ENCODE peak calls at places on chromosome 2, in ten cellular contexts. N is breast epithelium, L is adrenal gland, U is MM.1S, C is fibroblast of lung, O is IMR-90, X is spleen, Q is right lobe of liver, B is heart right ventricle, M is testis. A is an unnamed sample. For H3K4me1, the result is how much of the 10 kb centered on the place peaks cover.

GRCh38 chr2:3557588-3558204 is 437 bp downstream of the RNASEH1 start:
- DNase-seq in U (peak), M (no peak), Q (no peak), L (no peak), O (no peak), X (no peak), C (no peak), N (no peak), B (no peak), A (no peak)

GRCh38 chr2:8853406-8853805 is 16.0 kb upstream of the KIDINS220 start:
- DNase-seq in M (no peak), L (no peak), Q (no peak), N (no peak), C (no peak), B (no peak), O (no peak), X (no peak), U (no peak), A (no peak)

GRCh38 chr2:219362524-219363164 is 25.1 kb downstream of the DNPEP start:
- DNase-seq in B (peak), M (peak), X (no peak), N (no peak), O (peak), L (no peak), Q (no peak), C (peak), U (peak), A (no peak)

GRCh38 chr2:12717988-12718661 is 1.4 kb downstream of the TRIB2 start:
- DNase-seq in Q (peak), O (peak), L (no peak), N (no peak), C (peak), U (peak), M (peak), B (no peak), X (peak), A (peak)

GRCh38 chr2:160360089-160360757 is 133.4 kb downstream of the RBMS1 start:
- DNase-seq in B (no peak), O (no peak), N (no peak), M (no peak), L (no peak), C (no peak), X (no peak), Q (no peak), U (no peak), A (no peak)

GRCh38 chr2:174180165-174180724 is 68.1 kb downstream of the OLA1 start:
- DNase-seq in X (no peak), B (no peak), C (no peak), Q (no peak), O (no peak), U (no peak), M (no peak), N (no peak), L (no peak), A (no peak)

GRCh38 chr2:17475285-17475684 is 43.0 kb downstream of the RAD51AP2 start:
- DNase-seq in L (no peak), U (no peak), M (no peak), X (no peak), N (no peak), Q (no peak), B (no peak), C (peak), O (no peak), A (no peak)

GRCh38 chr2:205216580-205216979 is 465.7 kb upstream of the NRP2 start:
- DNase-seq in C (peak), Q (no peak), N (no peak), L (no peak), U (no peak), M (no peak), X (no peak), O (no peak), B (no peak), A (no peak)

GRCh38 chr2:172021955-172022354 is 22.2 kb downstream of the METAP1D start:
- DNase-seq in C (peak), B (peak), O (peak), Q (no peak), L (no peak), M (no peak), U (no peak), N (no peak), X (no peak), A (no peak)

GRCh38 chr2:9627310-9627709 is 3.5 kb downstream of the YWHAQ start:
- DNase-seq in Q (no peak), L (no peak), N (no peak), M (no peak), C (peak), U (no peak), B (no peak), X (no peak), O (peak), A (no peak)

GRCh38 chr2:236612737-236613136 is 43.1 kb downstream of the ACKR3 start:
- DNase-seq in Q (no peak), C (no peak), M (no peak), U (no peak), N (no peak), B (no peak), L (no peak), X (peak), O (no peak), A (no peak)

GRCh38 chr2:43218550-43219382 is 7.6 kb downstream of the ZFP36L2 start:
- DNase-seq in O (peak), X (peak), Q (peak), B (peak), C (peak), U (peak), L (peak), M (peak), N (no peak), A (peak)

GRCh38 chr2:229206548-229206947 is 64.5 kb downstream of the PID1 start:
- DNase-seq in N (no peak), B (no peak), M (no peak), O (no peak), Q (peak), L (no peak), U (no peak), X (no peak), C (no peak), A (no peak)

GRCh38 chr2:36379710-36380448 is 24.3 kb downstream of the CRIM1 start:
- DNase-seq in U (no peak), C (peak), B (no peak), O (peak), M (no peak), L (no peak), X (no peak), N (no peak), Q (no peak), A (no peak)

GRCh38 chr2:36382472-36382871 is 26.9 kb downstream of the CRIM1 start:
- DNase-seq in M (no peak), Q (no peak), O (no peak), N (no peak), X (no peak), B (no peak), U (no peak), L (no peak), C (no peak), A (no peak)

GRCh38 chr2:36385603-36386002 is 30.0 kb downstream of the CRIM1 start:
- DNase-seq in X (no peak), Q (no peak), U (no peak), O (no peak), L (no peak), B (no peak), M (no peak), N (no peak), C (no peak), A (no peak)

GRCh38 chr2:36380624-36381481 is 25.3 kb downstream of the CRIM1 start:
- DNase-seq in C (no peak), B (no peak), M (peak), N (no peak), Q (peak), X (peak), L (peak), U (no peak), O (no peak), A (no peak)

DNA sequence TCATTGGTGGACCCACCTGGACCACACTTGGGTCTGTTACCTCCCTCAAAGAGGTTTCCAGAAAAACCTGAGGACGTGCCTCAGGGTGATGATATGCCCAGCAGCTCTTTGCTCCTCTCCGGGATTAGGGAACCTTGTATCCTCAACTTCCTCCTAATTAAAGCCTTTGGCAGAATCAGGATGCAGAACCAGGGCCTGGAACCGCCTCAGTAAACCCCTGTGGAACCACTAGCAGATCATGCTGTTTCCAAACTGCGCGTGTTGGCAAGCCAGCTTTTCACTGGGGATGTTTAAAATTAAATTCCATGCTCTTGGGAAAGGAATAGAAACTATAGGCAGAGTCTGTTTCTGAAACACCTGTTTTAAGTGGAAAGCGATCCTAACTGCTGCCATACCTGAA is 26.4 kb downstream of the CRIM1 start:
- DNase-seq in X (no peak), L (no peak), N (no peak), B (no peak), C (no peak), U (no peak), Q (no peak), O (no peak), M (no peak), A (no peak)
- H3K4me1 ChIP-seq in X (under half), L (under half), N (under half), B (under half), C (under half), U (under half), Q (under half), O (under half), M (under half), A (under half)

GRCh38 chr2:69954069-69954468 is 7.4 kb downstream of the ASPRV1 start:
- DNase-seq in U (no peak), X (no peak), O (no peak), N (no peak), L (no peak), C (no peak), M (no peak), Q (no peak), B (no peak), A (no peak)
- H3K4me1 ChIP-seq in U (under half), X (under half), O (under half), N (under half), L (under half), C (under half), M (under half), Q (under half), B (under half), A (under half)

GRCh38 chr2:149579972-149580882 is 7.3 kb downstream of the MMADHC start:
- DNase-seq in N (no peak), L (no peak), C (peak), X (no peak), O (peak), M (no peak), U (no peak), Q (no peak), B (no peak), A (no peak)

GRCh38 chr2:149575277-149575676 is 12.3 kb downstream of the MMADHC start:
- DNase-seq in C (no peak), N (no peak), X (no peak), M (no peak), Q (no peak), L (no peak), U (no peak), O (no peak), B (no peak), A (no peak)

GRCh38 chr2:149573760-149574159 is 13.8 kb downstream of the MMADHC start:
- DNase-seq in N (no peak), B (no peak), U (no peak), C (no peak), L (no peak), X (no peak), O (peak), Q (no peak), M (no peak), A (no peak)

GRCh38 chr2:149575742-149576141 is 11.8 kb downstream of the MMADHC start:
- DNase-seq in M (no peak), U (no peak), C (no peak), Q (no peak), L (no peak), N (no peak), B (no peak), X (no peak), O (no peak), A (no peak)

DNA sequence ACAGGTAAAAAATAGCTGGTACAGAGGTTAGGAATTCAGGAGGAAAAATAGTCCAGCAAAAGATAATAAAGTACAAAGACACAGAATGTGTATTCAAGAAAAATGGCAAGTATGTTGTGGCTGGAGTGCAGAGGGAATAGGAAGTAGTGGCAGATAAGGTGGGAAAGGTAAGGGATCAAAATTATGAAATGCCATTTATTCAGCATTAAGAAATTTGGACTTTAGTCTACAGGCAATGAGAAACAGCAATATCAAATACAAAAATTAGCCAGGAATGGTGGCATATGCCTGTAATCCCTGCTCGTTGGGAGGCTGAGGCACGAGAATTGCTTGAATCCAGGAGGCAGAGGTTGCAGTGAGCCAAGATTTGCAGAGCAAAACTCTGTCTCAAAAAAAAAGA is 10.3 kb downstream of the MMADHC start:
- DNase-seq in B (no peak), N (no peak), L (no peak), O (no peak), X (no peak), C (no peak), Q (no peak), U (no peak), M (no peak), A (no peak)
- H3K4me1 ChIP-seq in B (under half), N (under half), L (under half), O (under half), X (under half), C (under half), Q (under half), U (under half), M (under half), A (under half)

GRCh38 chr2:237977380-237977779 is 10.6 kb downstream of the UBE2F start:
- DNase-seq in C (no peak), M (no peak), Q (no peak), X (no peak), B (no peak), U (no peak), N (no peak), O (no peak), L (no peak), A (no peak)
- H3K4me1 ChIP-seq in C (under half), M (under half), Q (under half), X (under half), B (under half), U (under half), N (under half), O (under half), L (under half), A (under half)

GRCh38 chr2:120858361-120858760 is 122.7 kb downstream of the GLI2 start:
- DNase-seq in C (no peak), M (no peak), O (no peak), L (no peak), X (peak), N (no peak), Q (no peak), B (no peak), U (no peak), A (no peak)
- H3K4me1 ChIP-seq in C (under half), M (under half), O (under half), L (under half), X (under half), N (under half), Q (under half), B (under half), U (under half), A (under half)

GRCh38 chr2:241864897-241865213 is 4.7 kb upstream of the RTP5 start:
- DNase-seq in O (no peak), X (no peak), M (no peak), B (no peak), U (no peak), Q (no peak), N (no peak), C (no peak), L (no peak), A (no peak)

GRCh38 chr2:241866896-241867631 is 2.5 kb upstream of the RTP5 start:
- DNase-seq in X (no peak), Q (no peak), U (no peak), O (no peak), C (no peak), L (no peak), B (no peak), M (no peak), N (no peak), A (no peak)

GRCh38 chr2:241865416-241865956 is 4.0 kb upstream of the RTP5 start:
- DNase-seq in B (no peak), U (no peak), C (no peak), N (no peak), Q (no peak), M (no peak), O (no peak), X (no peak), L (no peak), A (no peak)

GRCh38 chr2:241867776-241868420 is 1.6 kb upstream of the RTP5 start:
- DNase-seq in C (no peak), N (no peak), B (no peak), L (no peak), X (no peak), O (no peak), Q (no peak), M (no peak), U (no peak), A (peak)

GRCh38 chr2:241865957-241866858 is 3.3 kb upstream of the RTP5 start:
- DNase-seq in B (no peak), U (no peak), O (peak), X (no peak), C (no peak), M (no peak), Q (no peak), N (no peak), L (no peak), A (peak)
- H3K4me1 ChIP-seq in B (under half), U (under half), O (under half), X (under half), C (under half), M (under half), Q (under half), N (under half), L (under half), A (under half)

DNA sequence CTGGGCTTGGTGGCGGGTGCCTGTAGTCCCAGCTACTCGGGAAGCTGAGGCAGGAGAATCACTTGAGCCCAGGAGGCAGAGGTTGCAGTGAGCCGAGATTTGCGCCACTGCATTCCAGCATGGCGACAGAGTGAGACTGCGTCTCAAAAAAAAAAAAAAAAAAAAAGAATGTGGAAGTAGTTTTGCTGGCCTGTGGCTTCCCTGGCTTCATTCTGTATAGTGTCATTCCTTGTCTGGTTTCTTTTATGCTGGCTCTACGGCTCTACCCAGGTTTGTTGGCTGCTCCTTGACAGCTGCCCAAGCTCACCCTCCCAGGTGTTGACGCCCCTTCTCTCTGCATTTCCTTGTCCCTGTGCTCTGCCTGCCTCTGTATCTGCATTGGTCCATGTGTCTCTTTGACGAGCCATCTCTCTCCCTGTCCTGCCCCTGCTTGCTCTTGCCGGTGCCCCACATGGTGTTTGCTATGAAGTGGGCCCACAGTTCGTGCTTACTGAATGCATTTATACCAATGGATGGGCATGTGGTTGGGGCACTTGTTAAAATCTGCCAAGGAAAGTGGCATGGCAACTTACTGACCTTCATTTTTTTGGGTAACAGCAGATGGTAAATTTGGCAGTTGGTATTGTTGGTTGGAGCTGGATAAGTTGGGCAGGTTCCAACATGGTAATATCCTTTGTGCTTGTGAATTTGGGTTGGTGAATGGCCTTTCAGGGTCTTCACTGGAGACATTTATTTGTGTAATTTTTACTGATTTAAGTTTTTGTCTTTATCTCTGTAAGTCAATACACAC is 113.9 kb downstream of the MAP4K4 start:
- DNase-seq in B (no peak), U (no peak), Q (no peak), M (no peak), O (no peak), N (no peak), C (peak), X (no peak), L (no peak), A (no peak)
- H3K4me1 ChIP-seq in B (under half), U (under half), Q (under half), M (under half), O (under half), N (under half), C (under half), X (under half), L (under half), A (under half)

GRCh38 chr2:97968228-97968627 is 27.5 kb downstream of the TMEM131 start:
- DNase-seq in X (no peak), U (no peak), C (no peak), L (no peak), B (no peak), N (no peak), M (no peak), O (no peak), Q (no peak), A (no peak)
- H3K4me1 ChIP-seq in X (half or more), U (under half), C (under half), L (under half), B (under half), N (under half), M (under half), O (under half), Q (under half), A (under half)

DNA sequence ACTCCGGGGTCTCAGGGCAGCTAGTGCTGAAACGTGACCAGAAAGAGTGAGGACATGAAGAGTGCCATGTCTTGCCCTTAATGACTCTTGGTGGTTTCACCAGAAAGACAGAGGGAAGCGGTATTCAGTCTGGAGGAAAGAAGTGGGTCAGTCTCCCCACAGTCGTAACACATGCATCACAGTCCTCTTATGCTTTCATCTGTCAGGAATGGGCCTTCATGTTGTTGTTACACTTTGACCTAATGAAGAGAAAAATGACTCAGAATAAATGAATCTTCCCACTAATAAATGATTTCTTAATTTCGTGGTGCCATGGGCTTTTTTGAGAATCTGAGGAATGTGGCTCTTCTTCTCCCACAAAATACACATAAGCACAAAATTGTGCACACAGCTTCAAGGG is 103.2 kb downstream of the SLC8A1 start:
- DNase-seq in N (no peak), O (peak), U (no peak), B (no peak), C (peak), Q (no peak), L (no peak), M (no peak), X (no peak), A (no peak)
- H3K4me1 ChIP-seq in N (under half), O (under half), U (under half), B (under half), C (under half), Q (under half), L (under half), M (under half), X (under half), A (under half)

A was measured in upper lobe of left lung.